ENCODE peak calls at places on chromosomes 5 and 9, in seven cellular contexts. One of them, this sample, is unnamed. For H3K4me1 and H3K36me3, the result is how much of the 10 kb centered on the place peaks cover.

GRCh38 chr5:139422307-139422893 is 16.9 kb downstream of the DNAJC18 start:
- DNase-seq in adrenal gland: peak
- DNase-seq in astrocyte: peak
- DNase-seq in tibial nerve: no peak
- DNase-seq in vagina: no peak
- DNase-seq in mesenchymal stem cell: peak
- DNase-seq in CD8-positive, alpha-beta T cell: peak
- DNase-seq in this sample: no peak

GRCh38 chr9:16396389-16396788 is 474.1 kb downstream of the BNC2 start:
- DNase-seq in CD8-positive, alpha-beta T cell: no peak
- DNase-seq in vagina: no peak
- DNase-seq in tibial nerve: no peak
- DNase-seq in adrenal gland: no peak
- DNase-seq in mesenchymal stem cell: peak
- DNase-seq in astrocyte: peak
- DNase-seq in this sample: no peak

GRCh38 chr9:117160254-117160653 is 254.6 kb downstream of the ASTN2 start:
- DNase-seq in adrenal gland: no peak
- DNase-seq in CD8-positive, alpha-beta T cell: no peak
- DNase-seq in mesenchymal stem cell: peak
- DNase-seq in astrocyte: no peak
- DNase-seq in tibial nerve: no peak
- DNase-seq in vagina: no peak
- DNase-seq in this sample: no peak

GRCh38 chr5:178674334-178674733 is 47.5 kb upstream of the CLK4 start:
- DNase-seq in CD8-positive, alpha-beta T cell: no peak
- DNase-seq in adrenal gland: no peak
- DNase-seq in tibial nerve: no peak
- DNase-seq in mesenchymal stem cell: no peak
- DNase-seq in vagina: no peak
- DNase-seq in astrocyte: peak
- DNase-seq in this sample: no peak

GRCh38 chr9:72476617-72477375 is 44.6 kb upstream of the TMC1 start:
- DNase-seq in mesenchymal stem cell: peak
- DNase-seq in CD8-positive, alpha-beta T cell: no peak
- DNase-seq in astrocyte: peak
- DNase-seq in adrenal gland: no peak
- DNase-seq in tibial nerve: no peak
- DNase-seq in vagina: no peak
- DNase-seq in this sample: no peak

GRCh38 chr5:164255598-164256213 is 750.3 kb downstream of the MAT2B start:
- DNase-seq in vagina: no peak
- DNase-seq in astrocyte: no peak
- DNase-seq in CD8-positive, alpha-beta T cell: no peak
- DNase-seq in adrenal gland: no peak
- DNase-seq in tibial nerve: no peak
- DNase-seq in mesenchymal stem cell: no peak
- DNase-seq in this sample: no peak

GRCh38 chr5:96120120-96120519 is 158.5 kb upstream of the ELL2 start:
- DNase-seq in mesenchymal stem cell: no peak
- DNase-seq in tibial nerve: no peak
- DNase-seq in vagina: no peak
- DNase-seq in astrocyte: no peak
- DNase-seq in CD8-positive, alpha-beta T cell: no peak
- DNase-seq in adrenal gland: no peak
- DNase-seq in this sample: no peak

GRCh38 chr5:128813317-128813716 is 152.0 kb upstream of the SLC27A6 start:
- DNase-seq in adrenal gland: no peak
- DNase-seq in CD8-positive, alpha-beta T cell: no peak
- DNase-seq in tibial nerve: no peak
- DNase-seq in mesenchymal stem cell: no peak
- DNase-seq in astrocyte: no peak
- DNase-seq in vagina: no peak
- DNase-seq in this sample: no peak

GRCh38 chr5:148543727-148544126 is 110.6 kb downstream of the HTR4 start:
- DNase-seq in mesenchymal stem cell: no peak
- DNase-seq in CD8-positive, alpha-beta T cell: no peak
- DNase-seq in tibial nerve: no peak
- DNase-seq in adrenal gland: no peak
- DNase-seq in astrocyte: no peak
- DNase-seq in vagina: no peak
- DNase-seq in this sample: no peak

GRCh38 chr5:129271309-129271708 is 176.8 kb downstream of the ISOC1 start:
- DNase-seq in mesenchymal stem cell: peak
- DNase-seq in vagina: no peak
- DNase-seq in tibial nerve: no peak
- DNase-seq in CD8-positive, alpha-beta T cell: no peak
- DNase-seq in adrenal gland: no peak
- DNase-seq in astrocyte: no peak
- DNase-seq in this sample: no peak

GRCh38 chr9:131885144-131885609 is 145.3 kb upstream of the RAPGEF1 start:
- DNase-seq in adrenal gland: peak
- DNase-seq in tibial nerve: no peak
- DNase-seq in CD8-positive, alpha-beta T cell: no peak
- DNase-seq in vagina: no peak
- DNase-seq in mesenchymal stem cell: no peak
- DNase-seq in astrocyte: no peak
- DNase-seq in this sample: peak

GRCh38 chr5:169149317-169149716 is 151.6 kb downstream of the SLIT3 start:
- DNase-seq in astrocyte: no peak
- DNase-seq in mesenchymal stem cell: no peak
- DNase-seq in CD8-positive, alpha-beta T cell: no peak
- DNase-seq in tibial nerve: no peak
- DNase-seq in vagina: no peak
- DNase-seq in adrenal gland: no peak
- DNase-seq in this sample: no peak

GRCh38 chr9:116539549-116539948 is 147.6 kb upstream of the TRIM32 start:
- DNase-seq in adrenal gland: no peak
- DNase-seq in vagina: no peak
- DNase-seq in mesenchymal stem cell: no peak
- DNase-seq in CD8-positive, alpha-beta T cell: no peak
- DNase-seq in astrocyte: no peak
- DNase-seq in tibial nerve: no peak
- DNase-seq in this sample: no peak

GRCh38 chr5:109479260-109479860 is 69.6 kb upstream of the PJA2 start:
- DNase-seq in adrenal gland: no peak
- DNase-seq in CD8-positive, alpha-beta T cell: no peak
- DNase-seq in vagina: no peak
- DNase-seq in astrocyte: no peak
- DNase-seq in mesenchymal stem cell: peak
- DNase-seq in tibial nerve: no peak
- DNase-seq in this sample: no peak

GRCh38 chr5:158701406-158702177 is 398.1 kb downstream of the EBF1 start:
- DNase-seq in astrocyte: peak
- DNase-seq in mesenchymal stem cell: no peak
- DNase-seq in CD8-positive, alpha-beta T cell: no peak
- DNase-seq in adrenal gland: no peak
- DNase-seq in vagina: no peak
- DNase-seq in tibial nerve: no peak
- DNase-seq in this sample: no peak
- H3K27ac ChIP-seq in astrocyte: peak
- H3K27ac ChIP-seq in mesenchymal stem cell: peak
- H3K27ac ChIP-seq in CD8-positive, alpha-beta T cell: no peak
- H3K27ac ChIP-seq in adrenal gland: no peak
- H3K27ac ChIP-seq in vagina: peak
- H3K27ac ChIP-seq in tibial nerve: peak
- H3K27ac ChIP-seq in this sample: no peak

DNA sequence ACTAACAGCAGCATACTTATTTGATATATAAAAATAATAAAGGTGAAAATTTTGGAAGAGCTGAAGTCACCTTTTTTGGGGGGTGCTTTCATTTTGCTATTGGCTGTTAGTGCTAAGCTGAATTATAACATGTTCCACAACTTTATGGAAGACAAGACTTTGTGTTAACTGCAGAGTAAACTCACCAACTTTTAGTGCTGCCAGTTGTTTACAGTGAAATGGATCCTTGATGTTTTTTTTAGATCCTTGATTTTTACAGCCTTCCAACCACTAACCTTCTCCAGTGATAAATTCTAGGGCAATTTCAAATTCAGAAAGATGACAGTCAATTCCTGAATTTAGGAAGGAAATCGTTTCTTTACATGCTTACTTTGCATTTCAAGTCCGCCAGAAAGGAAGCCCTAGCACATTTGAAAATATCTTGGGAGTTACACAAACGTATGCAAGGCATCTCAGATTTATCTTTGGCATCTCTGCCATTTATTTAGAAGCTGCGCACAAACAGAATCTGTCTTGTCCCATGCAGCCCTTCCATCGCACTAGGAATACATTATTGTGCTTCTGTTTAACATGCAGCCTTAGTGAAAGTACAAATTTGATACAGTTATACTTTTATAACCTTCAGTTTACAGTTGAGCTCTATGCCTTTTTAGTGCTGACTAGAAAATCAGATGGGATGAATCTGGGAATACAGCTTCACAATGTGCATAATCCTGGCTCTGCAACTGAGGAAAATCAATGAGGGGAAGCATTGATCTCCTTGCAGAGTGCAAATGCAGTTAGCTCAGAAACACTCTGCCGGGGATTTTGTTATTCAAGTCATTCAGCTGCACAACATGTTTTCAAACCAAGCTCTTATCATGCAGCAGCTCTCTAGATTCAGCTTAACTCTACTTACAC is 142.4 kb upstream of the ZNF608 start:
- DNase-seq in mesenchymal stem cell: peak
- DNase-seq in CD8-positive, alpha-beta T cell: no peak
- DNase-seq in tibial nerve: no peak
- DNase-seq in vagina: no peak
- DNase-seq in astrocyte: no peak
- DNase-seq in adrenal gland: no peak
- DNase-seq in this sample: no peak
- H3K4me1 ChIP-seq in mesenchymal stem cell: under half
- H3K4me1 ChIP-seq in CD8-positive, alpha-beta T cell: under half
- H3K4me1 ChIP-seq in tibial nerve: under half
- H3K4me1 ChIP-seq in vagina: under half
- H3K4me1 ChIP-seq in astrocyte: under half
- H3K4me1 ChIP-seq in adrenal gland: under half
- H3K4me1 ChIP-seq in this sample: under half

DNA sequence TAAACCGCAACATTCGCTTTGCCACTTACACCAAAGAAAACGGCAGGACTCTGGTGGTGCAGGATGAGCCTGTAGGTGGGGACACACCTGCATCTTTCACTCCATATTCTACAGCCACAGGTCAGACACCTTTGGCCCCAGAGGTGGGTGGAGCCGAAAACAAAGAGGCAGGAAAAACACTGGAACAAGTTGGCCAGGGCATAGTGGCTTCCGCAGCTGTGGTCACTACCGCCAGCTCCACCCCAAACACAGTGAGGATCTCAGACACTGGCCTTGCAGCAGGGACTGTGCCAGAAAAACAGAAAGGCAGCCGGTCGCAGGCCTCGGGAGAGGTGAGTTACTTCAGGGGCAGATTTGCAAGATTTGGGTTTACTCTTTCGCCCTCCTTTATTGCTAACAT is 33.8 kb downstream of the KDM3B start:
- DNase-seq in adrenal gland: no peak
- DNase-seq in tibial nerve: no peak
- DNase-seq in mesenchymal stem cell: no peak
- DNase-seq in vagina: no peak
- DNase-seq in astrocyte: no peak
- DNase-seq in CD8-positive, alpha-beta T cell: no peak
- DNase-seq in this sample: no peak
- H3K36me3 ChIP-seq in adrenal gland: under half
- H3K36me3 ChIP-seq in tibial nerve: under half
- H3K36me3 ChIP-seq in mesenchymal stem cell: under half
- H3K36me3 ChIP-seq in vagina: under half
- H3K36me3 ChIP-seq in astrocyte: under half
- H3K36me3 ChIP-seq in CD8-positive, alpha-beta T cell: under half
- H3K36me3 ChIP-seq in this sample: half or more

DNA sequence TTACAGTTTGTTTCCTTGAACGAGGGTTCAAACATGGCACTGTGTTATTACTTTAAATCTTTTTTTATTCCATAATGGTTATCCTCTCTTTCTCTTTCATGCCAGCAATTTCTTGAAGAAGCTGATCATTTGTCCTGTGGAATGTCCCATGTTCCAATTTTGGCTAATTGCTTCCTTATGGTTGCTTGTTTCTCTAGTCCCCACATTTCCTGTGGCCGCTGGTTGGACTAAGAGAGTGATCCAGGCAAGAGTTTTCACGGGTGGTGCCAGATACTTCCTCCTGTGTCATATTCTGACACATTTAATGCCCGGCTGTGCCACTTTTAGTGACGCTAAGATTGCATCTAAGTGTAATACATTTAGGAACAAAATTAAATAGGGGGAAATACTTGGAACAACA is 83.8 kb upstream of the FAM169A start:
- DNase-seq in adrenal gland: no peak
- DNase-seq in astrocyte: no peak
- DNase-seq in CD8-positive, alpha-beta T cell: no peak
- DNase-seq in tibial nerve: no peak
- DNase-seq in vagina: no peak
- DNase-seq in mesenchymal stem cell: no peak
- DNase-seq in this sample: no peak
- H3K27ac ChIP-seq in adrenal gland: no peak
- H3K27ac ChIP-seq in astrocyte: peak
- H3K27ac ChIP-seq in CD8-positive, alpha-beta T cell: no peak
- H3K27ac ChIP-seq in tibial nerve: no peak
- H3K27ac ChIP-seq in vagina: no peak
- H3K27ac ChIP-seq in mesenchymal stem cell: peak
- H3K27ac ChIP-seq in this sample: no peak